ENCODE peak calls at places on chromosomes 7 and 10, in six cellular contexts. One of them, this sample, is unnamed.

GRCh38 chr7:128701062-128701785 is 29.1 kb downstream of the GARIN1A start:
- DNase-seq in hepatocyte: no peak
- DNase-seq in mammary epithelial cell: peak
- DNase-seq in GM04503: no peak
- DNase-seq in BJ: no peak
- DNase-seq in AG09319: no peak
- DNase-seq in this sample: no peak

GRCh38 chr7:77565917-77566316 is 28.8 kb downstream of the PTPN12 start:
- DNase-seq in hepatocyte: no peak
- DNase-seq in mammary epithelial cell: peak
- DNase-seq in GM04503: no peak
- DNase-seq in BJ: no peak
- DNase-seq in AG09319: no peak
- DNase-seq in this sample: no peak

GRCh38 chr10:21514808-21515580 is 10.5 kb downstream of the SKIDA1 start:
- DNase-seq in hepatocyte: no peak
- DNase-seq in mammary epithelial cell: no peak
- DNase-seq in GM04503: no peak
- DNase-seq in BJ: no peak
- DNase-seq in AG09319: no peak
- DNase-seq in this sample: no peak

GRCh38 chr10:98262571-98262970 is 5.4 kb downstream of the LOXL4 start:
- DNase-seq in hepatocyte: no peak
- DNase-seq in mammary epithelial cell: peak
- DNase-seq in GM04503: no peak
- DNase-seq in BJ: no peak
- DNase-seq in AG09319: no peak
- DNase-seq in this sample: no peak

GRCh38 chr7:17524746-17525145 is 226.3 kb downstream of the AHR start:
- DNase-seq in hepatocyte: no peak
- DNase-seq in mammary epithelial cell: peak
- DNase-seq in GM04503: no peak
- DNase-seq in BJ: peak
- DNase-seq in AG09319: no peak
- DNase-seq in this sample: no peak

GRCh38 chr7:29189743-29190201 is 4.8 kb upstream of the CHN2 start:
- DNase-seq in hepatocyte: peak
- DNase-seq in mammary epithelial cell: peak
- DNase-seq in GM04503: no peak
- DNase-seq in BJ: no peak
- DNase-seq in AG09319: no peak
- DNase-seq in this sample: no peak

GRCh38 chr10:10038358-10038757 is 979.3 kb upstream of the CELF2 start:
- DNase-seq in hepatocyte: no peak
- DNase-seq in mammary epithelial cell: no peak
- DNase-seq in GM04503: no peak
- DNase-seq in BJ: no peak
- DNase-seq in AG09319: no peak
- DNase-seq in this sample: no peak

GRCh38 chr7:108290344-108291134 is 160.4 kb upstream of the LAMB4 start:
- DNase-seq in hepatocyte: no peak
- DNase-seq in mammary epithelial cell: no peak
- DNase-seq in GM04503: no peak
- DNase-seq in BJ: no peak
- DNase-seq in AG09319: no peak
- DNase-seq in this sample: no peak

GRCh38 chr10:46527241-46527811 is 29.1 kb downstream of the GPRIN2 start:
- DNase-seq in hepatocyte: no peak
- DNase-seq in mammary epithelial cell: no peak
- DNase-seq in GM04503: no peak
- DNase-seq in BJ: no peak
- DNase-seq in AG09319: no peak
- DNase-seq in this sample: no peak

GRCh38 chr10:72065439-72066025 is 22.8 kb downstream of the SPOCK2 start:
- DNase-seq in hepatocyte: no peak
- DNase-seq in mammary epithelial cell: no peak
- DNase-seq in GM04503: no peak
- DNase-seq in BJ: no peak
- DNase-seq in AG09319: peak
- DNase-seq in this sample: no peak

GRCh38 chr7:39357648-39358047 is 208.6 kb upstream of the YAE1 start:
- DNase-seq in hepatocyte: no peak
- DNase-seq in mammary epithelial cell: no peak
- DNase-seq in GM04503: no peak
- DNase-seq in BJ: no peak
- DNase-seq in AG09319: no peak
- DNase-seq in this sample: no peak

GRCh38 chr10:3886666-3887251 is 101.8 kb upstream of the KLF6 start:
- DNase-seq in hepatocyte: peak
- DNase-seq in mammary epithelial cell: peak
- DNase-seq in GM04503: peak
- DNase-seq in BJ: peak
- DNase-seq in AG09319: peak
- DNase-seq in this sample: peak

GRCh38 chr7:33876600-33877274 is 28.6 kb upstream of the BMPER start:
- DNase-seq in hepatocyte: no peak
- DNase-seq in mammary epithelial cell: no peak
- DNase-seq in GM04503: no peak
- DNase-seq in BJ: no peak
- DNase-seq in AG09319: no peak
- DNase-seq in this sample: no peak

GRCh38 chr7:82985144-82985802 is 177.4 kb downstream of the PCLO start:
- DNase-seq in hepatocyte: no peak
- DNase-seq in mammary epithelial cell: peak
- DNase-seq in GM04503: no peak
- DNase-seq in BJ: no peak
- DNase-seq in AG09319: no peak
- DNase-seq in this sample: no peak

GRCh38 chr7:106285801-106286492 is 1.2 kb upstream of the NAMPT start:
- DNase-seq in hepatocyte: no peak
- DNase-seq in mammary epithelial cell: no peak
- DNase-seq in GM04503: no peak
- DNase-seq in BJ: no peak
- DNase-seq in AG09319: no peak
- DNase-seq in this sample: no peak

GRCh38 chr7:73668103-73668937 is 689 bp downstream of the VPS37D start:
- DNase-seq in hepatocyte: peak
- DNase-seq in mammary epithelial cell: no peak
- DNase-seq in GM04503: no peak
- DNase-seq in BJ: no peak
- DNase-seq in AG09319: no peak
- DNase-seq in this sample: no peak

GRCh38 chr10:119221201-119221600 is 13.8 kb downstream of the GRK5 start:
- DNase-seq in hepatocyte: no peak
- DNase-seq in mammary epithelial cell: no peak
- DNase-seq in GM04503: no peak
- DNase-seq in BJ: no peak
- DNase-seq in AG09319: no peak
- DNase-seq in this sample: no peak

GRCh38 chr7:16504019-16504418 is 22.6 kb upstream of the LRRC72 start:
- DNase-seq in hepatocyte: no peak
- DNase-seq in mammary epithelial cell: no peak
- DNase-seq in GM04503: no peak
- DNase-seq in BJ: no peak
- DNase-seq in AG09319: no peak
- DNase-seq in this sample: no peak

GRCh38 chr10:132878730-132879407 is 63.5 kb downstream of the CFAP46 start:
- DNase-seq in hepatocyte: no peak
- DNase-seq in mammary epithelial cell: no peak
- DNase-seq in GM04503: no peak
- DNase-seq in BJ: no peak
- DNase-seq in AG09319: no peak
- DNase-seq in this sample: no peak

GRCh38 chr10:112536663-112537062 is 89.6 kb downstream of the VTI1A start:
- DNase-seq in hepatocyte: no peak
- DNase-seq in mammary epithelial cell: no peak
- DNase-seq in GM04503: no peak
- DNase-seq in BJ: no peak
- DNase-seq in AG09319: no peak
- DNase-seq in this sample: no peak

GRCh38 chr10:15719899-15720634 is at the start of gene ITGA8:
- DNase-seq in hepatocyte: peak
- DNase-seq in mammary epithelial cell: no peak
- DNase-seq in GM04503: no peak
- DNase-seq in BJ: no peak
- DNase-seq in AG09319: no peak
- DNase-seq in this sample: no peak

GRCh38 chr10:17836917-17837316 is 27.8 kb downstream of the MRC1 start:
- DNase-seq in hepatocyte: peak
- DNase-seq in mammary epithelial cell: no peak
- DNase-seq in GM04503: no peak
- DNase-seq in BJ: no peak
- DNase-seq in AG09319: no peak
- DNase-seq in this sample: peak

GRCh38 chr10:117537436-117537903 is 5.1 kb upstream of the EMX2 start:
- DNase-seq in hepatocyte: peak
- DNase-seq in mammary epithelial cell: no peak
- DNase-seq in GM04503: no peak
- DNase-seq in BJ: no peak
- DNase-seq in AG09319: no peak
- DNase-seq in this sample: no peak

GRCh38 chr7:102473271-102473991 is 5.3 kb downstream of the POLR2J start:
- DNase-seq in hepatocyte: peak
- DNase-seq in mammary epithelial cell: no peak
- DNase-seq in GM04503: no peak
- DNase-seq in BJ: no peak
- DNase-seq in AG09319: no peak
- DNase-seq in this sample: no peak

GRCh38 chr10:116737582-116738358 is 4.6 kb downstream of the HSPA12A start:
- DNase-seq in hepatocyte: no peak
- DNase-seq in mammary epithelial cell: no peak
- DNase-seq in GM04503: no peak
- DNase-seq in BJ: no peak
- DNase-seq in AG09319: no peak
- DNase-seq in this sample: no peak

GRCh38 chr7:79593819-79594218 is 140.4 kb upstream of the MAGI2 start:
- DNase-seq in hepatocyte: no peak
- DNase-seq in mammary epithelial cell: no peak
- DNase-seq in GM04503: no peak
- DNase-seq in BJ: no peak
- DNase-seq in AG09319: no peak
- DNase-seq in this sample: no peak

GRCh38 chr7:82317257-82317721 is 126.3 kb downstream of the CACNA2D1 start:
- DNase-seq in hepatocyte: no peak
- DNase-seq in mammary epithelial cell: no peak
- DNase-seq in GM04503: no peak
- DNase-seq in BJ: no peak
- DNase-seq in AG09319: no peak
- DNase-seq in this sample: no peak

GRCh38 chr10:21069929-21070363 is 172.8 kb upstream of the NEBL start:
- DNase-seq in hepatocyte: peak
- DNase-seq in mammary epithelial cell: no peak
- DNase-seq in GM04503: no peak
- DNase-seq in BJ: no peak
- DNase-seq in AG09319: no peak
- DNase-seq in this sample: no peak

GRCh38 chr7:3154881-3155494 is 111.3 kb upstream of the CARD11 start:
- DNase-seq in hepatocyte: peak
- DNase-seq in mammary epithelial cell: peak
- DNase-seq in GM04503: no peak
- DNase-seq in BJ: peak
- DNase-seq in AG09319: peak
- DNase-seq in this sample: no peak

GRCh38 chr7:146791344-146792300 is 675.0 kb downstream of the CNTNAP2 start:
- DNase-seq in hepatocyte: no peak
- DNase-seq in mammary epithelial cell: no peak
- DNase-seq in GM04503: no peak
- DNase-seq in BJ: no peak
- DNase-seq in AG09319: no peak
- DNase-seq in this sample: no peak

GRCh38 chr7:142455392-142455791 is 197.5 kb upstream of the PRSS58 start:
- DNase-seq in hepatocyte: no peak
- DNase-seq in mammary epithelial cell: no peak
- DNase-seq in GM04503: no peak
- DNase-seq in BJ: no peak
- DNase-seq in AG09319: no peak
- DNase-seq in this sample: no peak

GRCh38 chr7:134293029-134293740 is 23.5 kb downstream of the SLC35B4 start:
- DNase-seq in hepatocyte: peak
- DNase-seq in mammary epithelial cell: no peak
- DNase-seq in GM04503: no peak
- DNase-seq in BJ: no peak
- DNase-seq in AG09319: no peak
- DNase-seq in this sample: no peak

GRCh38 chr7:90749774-90750173 is 153.7 kb downstream of the CDK14 start:
- DNase-seq in hepatocyte: peak
- DNase-seq in mammary epithelial cell: no peak
- DNase-seq in GM04503: no peak
- DNase-seq in BJ: no peak
- DNase-seq in AG09319: no peak
- DNase-seq in this sample: no peak

GRCh38 chr7:157540020-157540419 is 203.2 kb downstream of the DNAJB6 start:
- DNase-seq in hepatocyte: no peak
- DNase-seq in mammary epithelial cell: no peak
- DNase-seq in GM04503: no peak
- DNase-seq in BJ: no peak
- DNase-seq in AG09319: no peak
- DNase-seq in this sample: no peak

GRCh38 chr7:157579425-157579824 is 242.6 kb downstream of the DNAJB6 start:
- DNase-seq in hepatocyte: no peak
- DNase-seq in mammary epithelial cell: no peak
- DNase-seq in GM04503: no peak
- DNase-seq in BJ: no peak
- DNase-seq in AG09319: no peak
- DNase-seq in this sample: no peak

GRCh38 chr10:110431659-110432058 is 66.0 kb upstream of the DUSP5 start:
- DNase-seq in hepatocyte: no peak
- DNase-seq in mammary epithelial cell: no peak
- DNase-seq in GM04503: no peak
- DNase-seq in BJ: no peak
- DNase-seq in AG09319: no peak
- DNase-seq in this sample: no peak

GRCh38 chr7:13050703-13051102 is 363.3 kb downstream of the ARL4A start:
- DNase-seq in hepatocyte: no peak
- DNase-seq in mammary epithelial cell: peak
- DNase-seq in GM04503: peak
- DNase-seq in BJ: peak
- DNase-seq in AG09319: peak
- DNase-seq in this sample: no peak

GRCh38 chr7:143372070-143372469 is 9.1 kb upstream of the ZYX start:
- DNase-seq in hepatocyte: no peak
- DNase-seq in mammary epithelial cell: peak
- DNase-seq in GM04503: no peak
- DNase-seq in BJ: no peak
- DNase-seq in AG09319: no peak
- DNase-seq in this sample: no peak